ENCODE peak calls at places on chromosome 15, in eight cellular contexts. One of them, this sample, is unnamed.
A peak's percentile ranks its signal among the peaks of the same experiment; 100 is the strongest.

GRCh38 chr15:63134245-63134644 is 12.6 kb downstream of the LACTB start:
- DNase-seq in germinal center: no peak
- DNase-seq in cortex of kidney: no peak
- DNase-seq in mesenteric fat pad: no peak
- DNase-seq in uterus: no peak
- DNase-seq in NCI-H1105 treated with DMSO at 0.1 percent for 48 hours: no peak
- DNase-seq in CD4-positive, CD25-positive, alpha-beta regulatory T cell: no peak
- DNase-seq in MG63: no peak
- DNase-seq in this sample: no peak

GRCh38 chr15:58019503-58020376 is 45.8 kb downstream of the ALDH1A2 start:
- DNase-seq in cortex of kidney: no peak
- DNase-seq in MG63: no peak
- DNase-seq in mesenteric fat pad: no peak
- DNase-seq in germinal center: no peak
- DNase-seq in NCI-H1105 treated with DMSO at 0.1 percent for 48 hours: no peak
- DNase-seq in uterus: no peak
- DNase-seq in CD4-positive, CD25-positive, alpha-beta regulatory T cell: no peak
- DNase-seq in this sample: no peak

GRCh38 chr15:48374472-48374871 is 43.2 kb downstream of the DUT start:
- DNase-seq in mesenteric fat pad: no peak
- DNase-seq in cortex of kidney: no peak
- DNase-seq in MG63: no peak
- DNase-seq in uterus: no peak
- DNase-seq in germinal center: no peak
- DNase-seq in NCI-H1105 treated with DMSO at 0.1 percent for 48 hours: no peak
- DNase-seq in CD4-positive, CD25-positive, alpha-beta regulatory T cell: no peak
- DNase-seq in this sample: no peak

GRCh38 chr15:57462391-57462790 is 86.1 kb downstream of the CGNL1 start:
- DNase-seq in NCI-H1105 treated with DMSO at 0.1 percent for 48 hours: peak; percentile 31
- DNase-seq in germinal center: no peak
- DNase-seq in CD4-positive, CD25-positive, alpha-beta regulatory T cell: no peak
- DNase-seq in cortex of kidney: no peak
- DNase-seq in MG63: no peak
- DNase-seq in uterus: no peak
- DNase-seq in mesenteric fat pad: no peak
- DNase-seq in this sample: no peak

GRCh38 chr15:60316961-60317360 is 80.8 kb downstream of the ANXA2 start:
- DNase-seq in CD4-positive, CD25-positive, alpha-beta regulatory T cell: no peak
- DNase-seq in MG63: no peak
- DNase-seq in NCI-H1105 treated with DMSO at 0.1 percent for 48 hours: no peak
- DNase-seq in uterus: no peak
- DNase-seq in germinal center: no peak
- DNase-seq in mesenteric fat pad: no peak
- DNase-seq in cortex of kidney: no peak
- DNase-seq in this sample: no peak

GRCh38 chr15:69926011-69926410 is 171.7 kb downstream of the TLE3 start:
- DNase-seq in CD4-positive, CD25-positive, alpha-beta regulatory T cell: no peak
- DNase-seq in uterus: no peak
- DNase-seq in MG63: no peak
- DNase-seq in mesenteric fat pad: no peak
- DNase-seq in germinal center: no peak
- DNase-seq in cortex of kidney: no peak
- DNase-seq in NCI-H1105 treated with DMSO at 0.1 percent for 48 hours: no peak
- DNase-seq in this sample: no peak

GRCh38 chr15:51144021-51144532 is 49.4 kb upstream of the TNFAIP8L3 start:
- DNase-seq in NCI-H1105 treated with DMSO at 0.1 percent for 48 hours: no peak
- DNase-seq in cortex of kidney: no peak
- DNase-seq in germinal center: no peak
- DNase-seq in uterus: peak; percentile 34
- DNase-seq in mesenteric fat pad: no peak
- DNase-seq in MG63: peak; percentile 58
- DNase-seq in CD4-positive, CD25-positive, alpha-beta regulatory T cell: no peak
- DNase-seq in this sample: no peak

GRCh38 chr15:74725241-74725774 is at the start of gene CYP1A1:
- DNase-seq in NCI-H1105 treated with DMSO at 0.1 percent for 48 hours: peak; percentile 29
- DNase-seq in CD4-positive, CD25-positive, alpha-beta regulatory T cell: no peak
- DNase-seq in mesenteric fat pad: no peak
- DNase-seq in germinal center: no peak
- DNase-seq in cortex of kidney: no peak
- DNase-seq in MG63: peak; percentile 32
- DNase-seq in uterus: no peak
- DNase-seq in this sample: no peak

GRCh38 chr15:39936187-39936586 is 2.3 kb downstream of the EIF2AK4 start:
- DNase-seq in mesenteric fat pad: no peak
- DNase-seq in germinal center: no peak
- DNase-seq in CD4-positive, CD25-positive, alpha-beta regulatory T cell: no peak
- DNase-seq in uterus: no peak
- DNase-seq in MG63: peak; percentile 34
- DNase-seq in NCI-H1105 treated with DMSO at 0.1 percent for 48 hours: no peak
- DNase-seq in cortex of kidney: no peak
- DNase-seq in this sample: no peak

GRCh38 chr15:62749445-62749844 is 293.1 kb upstream of the TPM1 start:
- DNase-seq in CD4-positive, CD25-positive, alpha-beta regulatory T cell: no peak
- DNase-seq in NCI-H1105 treated with DMSO at 0.1 percent for 48 hours: no peak
- DNase-seq in mesenteric fat pad: no peak
- DNase-seq in MG63: no peak
- DNase-seq in uterus: no peak
- DNase-seq in cortex of kidney: no peak
- DNase-seq in germinal center: no peak
- DNase-seq in this sample: no peak

This sample was measured in GM06990.